ENCODE peak calls at places on chromosomes 16 and 17, in six cellular contexts. P is epithelial cell of esophagus, Q is GM12878, J is tibial artery, B is fibroblast of the aortic adventitia, O is fibroblast of lung. H is an unnamed sample.

GRCh38 chr17:64781013-64781392 is 118.9 kb upstream of the SMURF2 start:
- DNase-seq in P (peak), J (no peak), B (no peak), Q (no peak), O (no peak), H (no peak)

GRCh38 chr17:7932949-7933348 is 943 bp downstream of the CNTROB start:
- DNase-seq in P (peak), O (peak), J (peak), B (peak), Q (no peak), H (no peak)

GRCh38 chr17:29390856-29391631 is 881 bp downstream of the TAOK1 start:
- DNase-seq in J (no peak), O (peak), P (peak), Q (no peak), B (no peak), H (no peak)

GRCh38 chr17:64615025-64615677 is 47.0 kb downstream of the SMURF2 start:
- DNase-seq in O (peak), Q (no peak), J (no peak), B (peak), P (no peak), H (no peak)

GRCh38 chr17:80942360-80943345 is 49.0 kb upstream of the CHMP6 start:
- DNase-seq in P (peak), J (peak), O (peak), B (peak), Q (no peak), H (no peak)

GRCh38 chr17:43126911-43127290 is 1.7 kb upstream of the BRCA1 start:
- DNase-seq in J (no peak), B (no peak), O (no peak), P (no peak), Q (no peak), H (no peak)

GRCh38 chr17:4994081-4994595 is 3.2 kb downstream of the INCA1 start:
- DNase-seq in J (no peak), Q (no peak), B (no peak), O (no peak), P (no peak), H (no peak)

GRCh38 chr16:31268033-31268365 is 8.2 kb downstream of the ITGAM start:
- DNase-seq in B (no peak), J (no peak), Q (no peak), P (no peak), O (no peak), H (no peak)

GRCh38 chr16:88930716-88931115 is 46.3 kb downstream of the CBFA2T3 start:
- DNase-seq in B (no peak), P (no peak), J (no peak), Q (no peak), O (no peak), H (no peak)

GRCh38 chr17:72338847-72339790 is 218.3 kb downstream of the SOX9 start:
- DNase-seq in Q (no peak), J (no peak), P (peak), B (peak), O (peak), H (no peak)

GRCh38 chr16:66605177-66605999 is 884 bp downstream of the CMTM3 start:
- DNase-seq in B (peak), P (peak), O (peak), Q (no peak), J (peak), H (no peak)

GRCh38 chr16:14616280-14616679 is 13.8 kb downstream of the PARN start:
- DNase-seq in O (no peak), B (no peak), P (no peak), Q (no peak), J (no peak), H (no peak)

GRCh38 chr17:59327136-59327878 is 4.1 kb upstream of the YPEL2 start:
- DNase-seq in J (no peak), P (no peak), B (no peak), Q (no peak), O (no peak), H (no peak)

GRCh38 chr17:2814499-2815341 is 18.5 kb downstream of the RAP1GAP2 start:
- DNase-seq in Q (peak), B (no peak), O (no peak), J (peak), P (no peak), H (peak)

GRCh38 chr16:424033-424622 is 1.3 kb upstream of the RAB11FIP3 start:
- DNase-seq in P (peak), O (peak), Q (no peak), B (peak), J (peak), H (no peak)

GRCh38 chr17:29133146-29133713 is 47.0 kb downstream of the MYO18A start:
- DNase-seq in B (peak), O (peak), P (no peak), J (peak), Q (no peak), H (no peak)

GRCh38 chr16:19238386-19238785 is 47.1 kb upstream of the CLEC19A start:
- DNase-seq in J (no peak), Q (no peak), O (no peak), B (no peak), P (no peak), H (no peak)

GRCh38 chr17:59512844-59513383 is 52.5 kb upstream of the DHX40 start:
- DNase-seq in O (no peak), P (no peak), J (no peak), B (no peak), Q (no peak), H (no peak)

GRCh38 chr17:64679710-64680216 is 17.7 kb upstream of the SMURF2 start:
- DNase-seq in J (peak), O (peak), P (peak), B (peak), Q (no peak), H (no peak)

GRCh38 chr17:10171057-10171456 is 27.3 kb downstream of the GAS7 start:
- DNase-seq in Q (no peak), O (no peak), B (peak), P (no peak), J (peak), H (no peak)

GRCh38 chr16:29702307-29702706 is 23.3 kb downstream of the QPRT start:
- DNase-seq in B (no peak), Q (peak), J (no peak), P (no peak), O (no peak), H (no peak)

GRCh38 chr17:58402679-58403078 is 14.7 kb downstream of the RNF43 start:
- DNase-seq in P (peak), B (peak), J (no peak), O (no peak), Q (no peak), H (no peak)

GRCh38 chr17:57935833-57936807 is 19.1 kb downstream of the CUEDC1 start:
- DNase-seq in O (peak), J (peak), Q (no peak), B (peak), P (no peak), H (no peak)

GRCh38 chr16:58249388-58249779 is 45.4 kb downstream of the PRSS54 start:
- DNase-seq in O (no peak), P (no peak), B (no peak), J (no peak), Q (no peak), H (no peak)

GRCh38 chr16:58252716-58253115 is 42.1 kb downstream of the PRSS54 start:
- DNase-seq in O (no peak), P (no peak), Q (no peak), J (no peak), B (no peak), H (no peak)

DNA sequence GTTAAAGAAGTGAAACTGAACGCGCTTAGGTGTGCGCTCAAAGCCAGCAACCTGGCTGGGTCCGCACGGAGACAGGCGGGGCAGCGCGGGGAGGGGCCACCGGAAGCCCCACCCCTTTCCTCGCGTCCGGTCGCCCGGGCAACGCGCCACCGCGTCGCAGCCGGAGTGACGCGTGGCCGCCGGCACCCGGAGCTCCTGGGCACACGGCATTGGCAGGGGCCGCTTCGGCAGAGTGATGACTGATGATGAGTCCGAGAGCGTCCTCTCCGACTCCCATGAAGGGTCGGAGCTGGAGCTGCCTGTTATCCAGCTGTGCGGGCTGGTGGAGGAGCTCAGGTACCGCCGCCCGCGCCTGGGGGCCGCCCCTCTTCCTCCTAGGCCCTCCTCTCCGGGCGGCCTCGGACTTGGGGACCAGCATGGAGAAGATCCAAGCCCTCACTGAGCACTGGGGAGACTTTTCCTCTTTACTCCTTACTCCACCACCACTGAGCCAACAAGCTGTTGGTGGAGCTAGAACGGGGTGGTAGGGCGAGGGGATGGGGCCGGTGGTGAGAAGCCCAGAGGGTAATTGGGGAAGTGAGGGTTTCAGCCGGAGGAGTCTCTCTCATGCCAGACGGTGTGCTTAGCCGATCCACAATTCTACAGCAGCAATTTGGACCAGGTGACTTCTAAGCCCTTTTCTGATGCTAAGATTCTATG is 44.9 kb downstream of the PRSS54 start:
- DNase-seq in J (peak), P (peak), B (peak), Q (peak), O (peak), H (peak)
- H3K4me3 ChIP-seq in J (peak), P (peak), B (peak), Q (peak), O (peak), H (peak)

DNA sequence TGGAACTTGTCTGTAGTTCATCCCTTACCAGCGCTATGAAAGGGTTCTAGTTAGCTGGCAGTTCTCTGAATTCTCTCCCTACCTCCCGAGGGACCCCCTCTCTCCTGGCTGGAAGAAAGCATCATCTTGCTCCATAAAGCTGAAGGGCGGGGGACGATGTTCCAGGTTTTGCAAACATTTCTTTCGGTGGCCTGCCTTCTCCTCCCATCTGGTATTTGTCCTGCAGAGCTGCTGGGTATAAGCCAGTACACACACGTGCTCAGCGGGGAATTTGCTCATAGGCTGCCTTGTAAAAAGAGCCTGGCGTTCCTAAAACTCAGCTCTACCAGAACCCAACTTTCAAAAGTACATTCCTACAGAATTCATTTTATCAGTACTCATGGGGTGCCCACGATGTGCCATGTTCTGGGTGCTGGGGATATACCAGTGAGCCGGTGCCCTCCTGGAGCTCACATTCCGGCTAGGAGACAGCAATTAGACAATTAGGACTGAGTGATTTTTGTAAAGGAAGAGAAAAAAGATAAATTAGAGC is 616 bp upstream of the MRPL58 start:
- DNase-seq in O (peak), P (peak), Q (no peak), J (peak), B (peak), H (no peak)
- TF ChIP-seq CTCF in O (no peak), P (no peak), Q (no peak), J (no peak), B (no peak), H (no peak)

DNA sequence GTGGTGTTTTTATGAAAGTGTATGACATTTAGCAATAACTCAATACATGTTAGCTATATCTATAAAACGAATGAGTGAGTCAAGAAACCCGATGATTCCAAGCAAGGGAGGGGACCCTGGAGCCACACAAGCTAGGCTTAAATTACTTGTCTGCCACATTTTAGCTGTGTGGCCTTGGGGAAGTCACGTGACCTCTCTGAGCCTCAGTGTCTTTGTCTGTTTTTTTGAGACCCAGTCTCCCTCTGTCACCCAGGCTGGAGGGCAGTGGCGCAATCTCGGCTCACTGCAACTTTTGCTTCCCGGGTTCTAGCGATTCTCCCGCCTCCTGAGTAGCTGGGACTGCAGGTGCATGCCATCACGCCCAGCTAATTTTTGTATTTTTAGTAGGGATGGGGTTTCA is 20.1 kb upstream of the GCSH start:
- DNase-seq in P (no peak), O (no peak), B (no peak), Q (no peak), J (no peak), H (no peak)
- H3K4me3 ChIP-seq in P (no peak), O (no peak), B (no peak), Q (no peak), J (no peak), H (no peak)

GRCh38 chr17:78971764-78972506 is 7.8 kb downstream of the LGALS3BP start:
- DNase-seq in P (no peak), Q (no peak), J (no peak), O (no peak), B (no peak), H (no peak)
- TF ChIP-seq CTCF in P (no peak), Q (no peak), J (no peak), O (no peak), B (no peak), H (no peak)

H was measured in GM12864.